ENCODE peak calls at places on chromosome 14, in nine cellular contexts. O, B, A, D, N, L, S, F and C are unnamed samples.

GRCh38 chr14:58166005-58166983 is 14.3 kb upstream of the ARMH4 start:
- DNase-seq in O (peak), B (peak), A (peak), D (peak), N (peak), L (peak), S (peak), F (peak), C (peak)

GRCh38 chr14:94676495-94677238 is 64.5 kb downstream of the SERPINA3 start:
- DNase-seq in O (no peak), B (no peak), A (no peak), D (peak), N (no peak), L (no peak), S (no peak), F (no peak), C (no peak)

GRCh38 chr14:99884834-99885648 is 91.8 kb downstream of the EML1 start:
- DNase-seq in O (peak), B (peak), A (peak), D (no peak), N (peak), L (no peak), S (no peak), F (peak), C (no peak)

GRCh38 chr14:24250354-24250753 is 7.9 kb upstream of the TINF2 start:
- DNase-seq in O (no peak), B (no peak), A (no peak), D (no peak), N (no peak), L (no peak), S (no peak), F (no peak), C (no peak)

GRCh38 chr14:49294736-49295135 is 291.4 kb downstream of the RPS29 start:
- DNase-seq in O (no peak), B (no peak), A (no peak), D (no peak), N (no peak), L (no peak), S (no peak), F (no peak), C (no peak)

GRCh38 chr14:22794533-22794932 is 20.7 kb downstream of the SLC7A7 start:
- DNase-seq in O (no peak), B (no peak), A (no peak), D (no peak), N (no peak), L (no peak), S (no peak), F (no peak), C (peak)

GRCh38 chr14:25046301-25046943 is 3.5 kb downstream of the STXBP6 start:
- DNase-seq in O (no peak), B (no peak), A (no peak), D (no peak), N (no peak), L (no peak), S (no peak), F (no peak), C (no peak)

GRCh38 chr14:50225067-50225973 is 6.1 kb downstream of the SOS2 start:
- DNase-seq in O (peak), B (no peak), A (peak), D (no peak), N (no peak), L (no peak), S (no peak), F (no peak), C (no peak)

GRCh38 chr14:104597576-104597975 is 7.0 kb downstream of the TMEM179 start:
- DNase-seq in O (no peak), B (no peak), A (no peak), D (no peak), N (no peak), L (no peak), S (no peak), F (no peak), C (no peak)

GRCh38 chr14:33309081-33309480 is 370.4 kb downstream of the NPAS3 start:
- DNase-seq in O (no peak), B (no peak), A (no peak), D (no peak), N (peak), L (no peak), S (no peak), F (no peak), C (no peak)

GRCh38 chr14:73610692-73611091 is 1.6 kb upstream of the ACOT6 start:
- DNase-seq in O (peak), B (no peak), A (peak), D (no peak), N (no peak), L (no peak), S (no peak), F (no peak), C (no peak)

GRCh38 chr14:103001226-103001625 is 56.1 kb downstream of the CDC42BPB start:
- DNase-seq in O (no peak), B (no peak), A (no peak), D (no peak), N (no peak), L (no peak), S (no peak), F (no peak), C (no peak)

GRCh38 chr14:53990978-53991377 is 34.4 kb upstream of the BMP4 start:
- DNase-seq in O (no peak), B (no peak), A (no peak), D (no peak), N (no peak), L (no peak), S (no peak), F (no peak), C (no peak)

GRCh38 chr14:73760598-73761586 is 46.7 kb upstream of the PNMA1 start:
- DNase-seq in O (no peak), B (no peak), A (no peak), D (peak), N (no peak), L (no peak), S (no peak), F (no peak), C (no peak)